ENCODE peak calls at places on chromosomes 2 and 18, in ten cellular contexts. J, H, W, V, I, N, G, E, K and X are unnamed samples.

GRCh38 chr18:34802938-34803337 is 92.8 kb downstream of the DTNA start:
- DNase-seq in J (no peak), H (peak; percentile 72), W (no peak), V (no peak), I (no peak), N (no peak), G (no peak), E (no peak), K (no peak), X (no peak)

GRCh38 chr18:75162467-75162866 is 46.5 kb downstream of the PTGR3 start:
- DNase-seq in J (no peak), H (peak; percentile 53), W (peak; percentile 58), V (peak; percentile 57), I (no peak), N (no peak), G (no peak), E (no peak), K (peak; percentile 4), X (no peak)

GRCh38 chr2:18531198-18531597 is 29.3 kb downstream of the RDH14 start:
- DNase-seq in J (no peak), H (no peak), W (no peak), V (no peak), I (no peak), N (no peak), G (no peak), E (no peak), K (no peak), X (no peak)

GRCh38 chr2:216739035-216739434 is 43.7 kb upstream of the IGFBP5 start:
- DNase-seq in J (no peak), H (no peak), W (no peak), V (no peak), I (no peak), N (no peak), G (no peak), E (no peak), K (no peak), X (no peak)

GRCh38 chr2:138078153-138078552 is 113.9 kb downstream of the HNMT start:
- DNase-seq in J (no peak), H (no peak), W (peak; percentile 7), V (no peak), I (no peak), N (no peak), G (no peak), E (no peak), K (no peak), X (no peak)

GRCh38 chr2:39494784-39495251 is 57.7 kb upstream of the MAP4K3 start:
- DNase-seq in J (no peak), H (peak; percentile 92), W (peak; percentile 97), V (peak; percentile 95), I (no peak), N (no peak), G (peak; percentile 75), E (no peak), K (peak; percentile 98), X (no peak)

GRCh38 chr18:30328839-30329238 is 713.7 kb downstream of the DSC3 start:
- DNase-seq in J (no peak), H (peak; percentile 18), W (no peak), V (no peak), I (no peak), N (no peak), G (no peak), E (no peak), K (no peak), X (no peak)

GRCh38 chr2:95382686-95383634 is 19.5 kb upstream of the FAHD2A start:
- DNase-seq in J (no peak), H (no peak), W (no peak), V (no peak), I (no peak), N (no peak), G (no peak), E (no peak), K (no peak), X (no peak)

GRCh38 chr2:134919360-134920210 is 963 bp downstream of the CCNT2 start:
- DNase-seq in J (peak; percentile 21), H (peak; percentile 37), W (no peak), V (no peak), I (no peak), N (no peak), G (no peak), E (no peak), K (peak; percentile 13), X (no peak)

GRCh38 chr2:194556639-194557038 is 1100.4 kb upstream of the SLC39A10 start:
- DNase-seq in J (no peak), H (no peak), W (no peak), V (no peak), I (no peak), N (no peak), G (no peak), E (no peak), K (no peak), X (no peak)

GRCh38 chr18:67261931-67262552 is 254.5 kb downstream of the DSEL start:
- DNase-seq in J (no peak), H (peak; percentile 59), W (no peak), V (no peak), I (no peak), N (no peak), G (no peak), E (no peak), K (no peak), X (no peak)

GRCh38 chr2:172198908-172199307 is 96.2 kb upstream of the DLX2 start:
- DNase-seq in J (no peak), H (no peak), W (no peak), V (no peak), I (no peak), N (no peak), G (no peak), E (no peak), K (no peak), X (no peak)

GRCh38 chr2:64888591-64889309 is 100.4 kb upstream of the SLC1A4 start:
- DNase-seq in J (no peak), H (peak; percentile 68), W (peak; percentile 74), V (peak; percentile 52), I (no peak), N (no peak), G (peak; percentile 2), E (no peak), K (peak; percentile 41), X (no peak)

GRCh38 chr2:75194184-75194868 is 5.0 kb downstream of the TACR1 start:
- DNase-seq in J (no peak), H (no peak), W (no peak), V (no peak), I (no peak), N (no peak), G (no peak), E (no peak), K (no peak), X (no peak)

GRCh38 chr2:33240178-33240577 is 236.3 kb upstream of the RASGRP3 start:
- DNase-seq in J (no peak), H (peak; percentile 51), W (peak; percentile 70), V (peak; percentile 53), I (no peak), N (no peak), G (no peak), E (no peak), K (peak; percentile 65), X (no peak)

GRCh38 chr2:25797607-25798488 is 80.4 kb downstream of the ASXL2 start:
- DNase-seq in J (no peak), H (no peak), W (no peak), V (no peak), I (no peak), N (no peak), G (no peak), E (no peak), K (no peak), X (no peak)

GRCh38 chr2:25976884-25977741 is 5.2 kb downstream of the KIF3C start:
- DNase-seq in J (no peak), H (no peak), W (peak; percentile 52), V (no peak), I (no peak), N (peak; percentile 29), G (no peak), E (no peak), K (no peak), X (no peak)

GRCh38 chr18:64017870-64018269 is 48.0 kb downstream of the SERPINB8 start:
- DNase-seq in J (no peak), H (peak; percentile 28), W (peak; percentile 49), V (peak; percentile 17), I (no peak), N (no peak), G (peak; percentile 7), E (peak; percentile 14), K (no peak), X (no peak)

GRCh38 chr2:149331023-149331400 is 625 bp downstream of the LYPD6 start:
- DNase-seq in J (no peak), H (no peak), W (no peak), V (no peak), I (no peak), N (no peak), G (no peak), E (no peak), K (no peak), X (no peak)

GRCh38 chr2:173386441-173387044 is 31.9 kb downstream of the CDCA7 start:
- DNase-seq in J (no peak), H (no peak), W (no peak), V (no peak), I (no peak), N (no peak), G (no peak), E (no peak), K (no peak), X (no peak)

GRCh38 chr2:237715459-237715947 is 83.1 kb upstream of the RBM44 start:
- DNase-seq in J (no peak), H (no peak), W (no peak), V (no peak), I (no peak), N (no peak), G (no peak), E (no peak), K (no peak), X (no peak)

GRCh38 chr2:176096243-176096985 is 3.2 kb upstream of the HOXD12 start:
- DNase-seq in J (no peak), H (no peak), W (peak; percentile 46), V (no peak), I (no peak), N (no peak), G (no peak), E (no peak), K (no peak), X (no peak)

GRCh38 chr2:62475172-62476011 is 30.6 kb downstream of the TMEM17 start:
- DNase-seq in J (peak; percentile 3), H (peak; percentile 88), W (peak; percentile 62), V (no peak), I (no peak), N (peak; percentile 84), G (no peak), E (no peak), K (no peak), X (peak; percentile 43)

GRCh38 chr2:152445791-152446201 is 110.8 kb downstream of the FMNL2 start:
- DNase-seq in J (no peak), H (peak; percentile 92), W (peak; percentile 90), V (peak; percentile 92), I (no peak), N (no peak), G (peak; percentile 68), E (no peak), K (peak; percentile 78), X (no peak)

GRCh38 chr2:120831106-120831505 is 95.4 kb downstream of the GLI2 start:
- DNase-seq in J (no peak), H (no peak), W (no peak), V (no peak), I (no peak), N (peak; percentile 31), G (no peak), E (no peak), K (no peak), X (no peak)

GRCh38 chr2:116200086-116200485 is 1614.4 kb upstream of the DDX18 start:
- DNase-seq in J (no peak), H (no peak), W (no peak), V (no peak), I (no peak), N (no peak), G (no peak), E (no peak), K (no peak), X (no peak)

GRCh38 chr2:134774074-134774742 is 55.4 kb upstream of the TMEM163 start:
- DNase-seq in J (no peak), H (no peak), W (peak; percentile 3), V (peak; percentile 8), I (no peak), N (no peak), G (no peak), E (no peak), K (peak; percentile 22), X (no peak)

GRCh38 chr2:72131916-72132841 is 15.5 kb downstream of the CYP26B1 start:
- DNase-seq in J (no peak), H (no peak), W (no peak), V (no peak), I (no peak), N (peak; percentile 76), G (no peak), E (no peak), K (no peak), X (no peak)